ENCODE peak calls at places on chromosome X, in four cellular contexts. T, Z, P and L are unnamed samples.

GRCh38 chrX:3518870-3519269 is 172.4 kb upstream of the MXRA5 start:
- DNase-seq in Z (no peak), T (no peak), P (peak), L (no peak)

GRCh38 chrX:97200454-97200853 is 316.7 kb downstream of the RPA4 start:
- DNase-seq in Z (no peak), P (no peak), T (no peak), L (no peak)

GRCh38 chrX:19673334-19674040 is 158.2 kb upstream of the MAP3K15 start:
- DNase-seq in P (peak), Z (no peak), T (no peak), L (no peak)

GRCh38 chrX:133265331-133265730 is 47.2 kb upstream of the TFDP3 start:
- DNase-seq in T (no peak), P (peak), Z (no peak), L (no peak)

GRCh38 chrX:54921427-54922021 is 900 bp downstream of the TRO start:
- DNase-seq in P (peak), T (no peak), Z (no peak), L (peak)

GRCh38 chrX:1444896-1445480 is 7.7 kb downstream of the ASMTL start:
- DNase-seq in Z (no peak), P (no peak), T (no peak), L (no peak)

GRCh38 chrX:22081475-22082092 is 49.5 kb downstream of the PHEX start:
- DNase-seq in P (peak), Z (no peak), T (peak), L (peak)

GRCh38 chrX:47283015-47283771 is 50.4 kb downstream of the USP11 start:
- DNase-seq in Z (no peak), T (no peak), P (peak), L (peak)

GRCh38 chrX:45818913-45819312 is 618.2 kb upstream of the DIPK2B start:
- DNase-seq in Z (no peak), P (no peak), T (no peak), L (no peak)

GRCh38 chrX:150446151-150446550 is 83.0 kb downstream of the MAMLD1 start:
- DNase-seq in Z (no peak), T (no peak), P (no peak), L (no peak)

GRCh38 chrX:1212532-1212931 is at the start of gene CRLF2:
- DNase-seq in P (no peak), Z (peak), T (no peak), L (no peak)

GRCh38 chrX:124346064-124346876 is at the start of gene SH2D1A:
- DNase-seq in P (no peak), T (no peak), Z (no peak), L (no peak)

GRCh38 chrX:50579955-50580354 is 109.3 kb upstream of the DGKK start:
- DNase-seq in P (peak), T (peak), Z (peak), L (peak)

GRCh38 chrX:24566233-24566632 is 80.9 kb downstream of the PCYT1B start:
- DNase-seq in Z (no peak), T (no peak), P (no peak), L (no peak)

GRCh38 chrX:5959286-5959685 is 269.4 kb downstream of the NLGN4X start:
- DNase-seq in Z (no peak), P (no peak), T (no peak), L (no peak)

GRCh38 chrX:54944816-54945215 is 24.2 kb downstream of the TRO start:
- DNase-seq in T (no peak), P (no peak), Z (no peak), L (no peak)

GRCh38 chrX:114519524-114519923 is 64.4 kb upstream of the HTR2C start:
- DNase-seq in T (no peak), Z (no peak), P (no peak), L (no peak)

GRCh38 chrX:11756354-11757318 is 1.4 kb upstream of the MSL3 start:
- DNase-seq in Z (no peak), T (no peak), P (no peak), L (no peak)

GRCh38 chrX:3052864-3053263 is 11.6 kb downstream of the ARSF start:
- DNase-seq in P (no peak), Z (no peak), T (no peak), L (no peak)

GRCh38 chrX:125895518-125895917 is 270.6 kb downstream of the DCAF12L2 start:
- DNase-seq in Z (no peak), T (no peak), P (no peak), L (no peak)

GRCh38 chrX:41447897-41448296 is 754 bp downstream of the NYX start:
- DNase-seq in Z (no peak), T (no peak), P (no peak), L (no peak)

GRCh38 chrX:104987063-104987462 is 233.4 kb downstream of the TEX13A start:
- DNase-seq in Z (no peak), T (no peak), P (no peak), L (no peak)

GRCh38 chrX:68694429-68695205 is 47.2 kb downstream of the STARD8 start:
- DNase-seq in Z (no peak), P (no peak), T (no peak), L (no peak)

GRCh38 chrX:53458082-53458481 is 23.9 kb upstream of the HSD17B10 start:
- DNase-seq in Z (no peak), T (no peak), P (no peak), L (no peak)

GRCh38 chrX:41491267-41492004 is 44.3 kb downstream of the NYX start:
- DNase-seq in P (no peak), Z (no peak), T (no peak), L (no peak)

GRCh38 chrX:152588206-152588605 is 49.5 kb upstream of the GABRQ start:
- DNase-seq in P (no peak), T (no peak), Z (no peak), L (no peak)

GRCh38 chrX:70481424-70481823 is 36.8 kb downstream of the DLG3 start:
- DNase-seq in P (no peak), Z (no peak), T (no peak), L (no peak)

GRCh38 chrX:43868791-43869190 is 13.5 kb downstream of the MAOB start:
- DNase-seq in Z (no peak), P (no peak), T (no peak), L (no peak)

DNA sequence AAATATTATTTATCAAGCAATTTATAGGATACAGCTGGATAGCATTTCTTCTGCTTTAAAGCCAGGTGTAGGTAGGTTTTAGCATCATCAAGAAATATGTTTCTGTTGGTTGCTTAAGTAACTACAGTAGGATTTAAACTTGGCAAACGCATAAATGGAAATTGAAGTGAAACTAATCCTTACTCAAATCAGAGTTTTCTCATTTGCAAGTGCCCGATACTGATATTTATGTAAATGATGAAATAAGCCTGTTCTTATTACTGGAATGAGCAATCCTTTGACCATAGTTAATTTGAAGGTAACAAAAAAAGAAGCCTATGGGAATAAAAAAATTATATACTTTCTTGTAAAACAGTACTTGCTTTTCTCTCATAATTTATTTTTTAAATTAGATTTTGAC is 23.2 kb upstream of the PIGA start:
- DNase-seq in P (no peak), T (no peak), Z (no peak), L (no peak)
- TF ChIP-seq TARDBP in P (no peak), T (no peak), Z (no peak), L (no peak)

GRCh38 chrX:154374361-154375155 is at the start of gene FLNA:
- DNase-seq in Z (no peak), P (no peak), T (no peak), L (no peak)

GRCh38 chrX:154371771-154372300 is 2.6 kb downstream of the FLNA start:
- DNase-seq in P (no peak), Z (no peak), T (no peak), L (no peak)

GRCh38 chrX:154375156-154375504 is 696 bp upstream of the FLNA start:
- DNase-seq in T (no peak), P (no peak), Z (no peak), L (no peak)

GRCh38 chrX:154372612-154373022 is 1.8 kb downstream of the FLNA start:
- DNase-seq in T (no peak), P (peak), Z (peak), L (no peak)

DNA sequence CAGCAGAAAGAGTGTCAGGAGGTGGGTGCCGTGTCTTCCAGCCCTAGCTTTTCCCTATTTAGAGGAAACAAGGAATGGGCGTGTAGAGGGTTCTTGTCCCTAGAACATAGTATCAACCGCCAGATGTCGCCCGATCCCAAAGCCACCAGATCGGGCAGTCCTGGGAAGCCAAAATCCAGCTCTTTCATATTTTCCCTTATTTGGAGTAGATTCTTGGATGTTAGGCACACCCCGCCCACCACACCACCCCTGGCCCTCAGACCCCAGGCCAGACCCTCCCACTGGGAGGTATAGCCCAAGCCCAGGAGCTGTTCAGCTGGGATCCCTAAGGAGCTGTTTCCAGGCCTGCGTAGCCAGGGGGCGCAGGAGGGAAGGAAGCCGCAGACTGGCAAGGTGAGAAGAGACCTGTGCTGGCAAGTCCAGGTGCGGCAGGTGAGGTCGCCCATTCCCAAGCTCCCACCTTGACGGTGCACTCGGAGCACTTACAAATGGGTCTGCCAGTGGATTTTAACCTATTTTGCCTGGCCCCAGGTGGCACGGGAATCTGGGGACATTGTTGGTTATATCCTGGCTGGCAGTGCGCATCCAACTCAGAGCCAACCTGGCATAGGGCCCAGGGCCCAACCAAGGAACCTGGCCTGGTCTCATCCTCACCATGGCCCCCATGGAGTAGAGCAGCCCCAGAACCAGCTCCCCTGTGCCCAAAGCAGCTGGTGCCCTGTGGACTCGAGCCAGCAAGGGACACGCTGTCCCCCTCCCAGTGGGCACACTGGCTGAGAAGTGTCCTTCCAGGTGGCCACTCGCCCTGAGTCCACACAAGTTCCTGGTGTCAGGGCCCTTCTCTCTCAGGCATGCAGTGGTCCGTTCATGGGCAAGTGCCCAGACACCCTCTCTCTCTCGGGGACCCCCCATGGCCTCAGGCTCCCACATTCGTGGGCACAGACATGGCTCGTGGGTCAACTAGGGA is 811 bp downstream of the FLNA start:
- DNase-seq in T (no peak), P (peak), Z (peak), L (peak)
- TF ChIP-seq SP1 in T (no peak), P (no peak), Z (no peak), L (no peak)

DNA sequence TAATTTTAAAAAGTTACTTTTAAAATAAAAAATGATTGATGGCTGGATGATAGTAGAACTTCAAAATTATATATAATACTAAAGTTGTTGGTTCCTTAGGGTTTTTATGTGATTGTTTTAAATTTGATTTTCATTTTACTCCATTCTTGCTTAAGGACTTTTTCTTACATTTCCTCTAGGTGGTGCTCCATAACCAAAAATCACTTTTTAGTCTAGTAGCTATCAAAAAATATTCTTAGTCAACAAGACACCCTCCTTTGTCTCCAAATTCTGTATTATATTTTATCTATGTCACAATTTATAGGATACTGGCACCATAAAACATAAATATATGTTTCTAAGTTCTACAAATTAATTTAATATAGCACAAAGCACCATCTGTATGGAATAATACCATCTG is 67.2 kb upstream of the BRWD3 start:
- DNase-seq in Z (peak), T (no peak), P (peak), L (no peak)
- TF ChIP-seq TARDBP in Z (no peak), T (no peak), P (no peak), L (no peak)

GRCh38 chrX:8668797-8669196 is 63.1 kb downstream of the ANOS1 start:
- DNase-seq in P (no peak), Z (no peak), T (no peak), L (no peak)
- TF ChIP-seq SP1 in P (no peak), Z (no peak), T (no peak), L (no peak)

DNA sequence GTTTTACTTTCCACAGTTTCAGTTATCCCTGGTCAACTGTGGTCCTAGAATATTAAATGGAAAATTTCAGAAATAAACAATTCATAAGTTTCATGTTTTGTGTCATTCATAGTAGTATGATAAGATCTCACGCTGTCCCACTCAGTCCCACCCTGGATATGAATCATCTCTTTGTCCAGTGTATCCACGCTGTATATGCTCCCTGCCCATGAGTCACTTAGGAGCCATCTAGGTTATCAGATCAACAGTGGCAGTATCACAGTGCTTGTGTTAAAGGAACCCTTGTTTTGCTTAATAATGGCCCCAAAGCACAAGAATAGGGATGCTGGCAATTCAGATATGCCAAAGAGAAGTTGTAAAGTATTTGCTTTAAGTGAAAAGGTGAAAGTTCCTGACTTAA is 16.2 kb upstream of the SYTL4 start:
- DNase-seq in Z (no peak), T (peak), P (peak), L (no peak)
- TF ChIP-seq TARDBP in Z (no peak), T (no peak), P (no peak), L (no peak)

GRCh38 chrX:120372667-120373370 is 10.9 kb downstream of the ATP1B4 start:
- DNase-seq in T (no peak), Z (no peak), P (no peak), L (no peak)

GRCh38 chrX:120380699-120381098 is 18.8 kb downstream of the ATP1B4 start:
- DNase-seq in T (no peak), Z (no peak), P (peak), L (peak)

GRCh38 chrX:120378570-120378969 is 16.7 kb downstream of the ATP1B4 start:
- DNase-seq in Z (no peak), T (no peak), P (no peak), L (no peak)

GRCh38 chrX:120377179-120377578 is 15.3 kb downstream of the ATP1B4 start:
- DNase-seq in T (no peak), P (no peak), Z (no peak), L (no peak)
- TF ChIP-seq SP1 in T (no peak), P (no peak), Z (no peak), L (no peak)

DNA sequence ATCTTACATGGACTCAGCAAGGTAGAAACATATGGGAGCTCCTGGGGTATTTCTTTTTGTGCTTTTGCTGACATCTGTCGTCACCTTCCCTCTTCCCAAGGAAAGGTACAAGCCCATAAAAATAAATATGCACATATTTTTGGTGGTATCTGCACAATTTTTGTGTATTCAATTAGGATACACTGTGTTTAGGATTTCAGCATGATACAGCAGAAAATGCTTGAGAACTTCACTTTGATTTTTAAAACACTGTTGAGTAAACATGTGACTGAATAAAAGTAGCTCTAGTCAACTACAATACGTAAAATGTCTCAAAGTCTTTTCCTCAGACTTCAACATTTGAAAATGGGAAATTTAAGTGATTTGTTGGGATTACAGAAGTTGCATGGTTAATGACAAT is 99.4 kb upstream of the SPANXC start:
- DNase-seq in T (no peak), Z (no peak), P (no peak), L (no peak)
- TF ChIP-seq TARDBP in T (no peak), Z (no peak), P (no peak), L (no peak)

GRCh38 chrX:111181883-111182400 is 86.0 kb downstream of the PAK3 start:
- DNase-seq in T (no peak), P (no peak), Z (no peak), L (no peak)
- TF ChIP-seq SP1 in T (no peak), P (no peak), Z (no peak), L (no peak)